ENCODE peak calls at places on chromosomes 12 and 14, in ten cellular contexts. Z is stimulated activated CD4-positive, alpha-beta T cell treated with anti-CD3 and anti-CD28 coated beads, TNF-alpha, amount 100 ng/mL, for 1 hour; Q is RCC 7860; H is neural progenitor cell; M is nucleus accumbens; V is GM19239; N is stimulated activated CD8-positive, alpha-beta memory T cell treated with anti-CD3 and anti-CD28 coated beads, Interleukin-7, amount 100 ng/mL, for 1 hour; D is Right ventricle myocardium superior; A is Daoy; K is ureter. J is an unnamed sample.

GRCh38 chr12:58584885-58585284 is 335.4 kb downstream of the LRIG3 start:
- DNase-seq in Z (no peak), Q (no peak), H (no peak), M (no peak), V (no peak), N (no peak), D (no peak), A (no peak), K (no peak), J (no peak)

GRCh38 chr14:75831455-75831854 is 150.3 kb downstream of the TGFB3 start:
- DNase-seq in Z (no peak), Q (no peak), H (no peak), M (no peak), V (no peak), N (no peak), D (peak), A (peak), K (peak), J (no peak)

GRCh38 chr12:94712852-94713545 is 62.6 kb upstream of the TMCC3 start:
- DNase-seq in Z (no peak), Q (no peak), H (no peak), M (no peak), V (no peak), N (no peak), D (no peak), A (no peak), K (no peak), J (no peak)

GRCh38 chr12:94372379-94372930 is 87.2 kb downstream of the CEP83 start:
- DNase-seq in Z (no peak), Q (no peak), H (no peak), M (no peak), V (peak), N (no peak), D (no peak), A (no peak), K (no peak), J (peak)

GRCh38 chr14:90487031-90487430 is 90.2 kb downstream of the CALM1 start:
- DNase-seq in Z (no peak), Q (no peak), H (no peak), M (no peak), V (no peak), N (no peak), D (peak), A (peak), K (peak), J (no peak)

GRCh38 chr12:50788562-50788961 is 24.7 kb downstream of the ATF1 start:
- DNase-seq in Z (no peak), Q (no peak), H (no peak), M (no peak), V (no peak), N (no peak), D (no peak), A (no peak), K (no peak), J (no peak)

GRCh38 chr14:84826349-84826748 is 703.6 kb upstream of the FLRT2 start:
- DNase-seq in Z (no peak), Q (no peak), H (no peak), M (no peak), V (no peak), N (no peak), D (no peak), A (no peak), K (no peak), J (no peak)

GRCh38 chr14:64035143-64035542 is 182.3 kb downstream of the SYNE2 start:
- DNase-seq in Z (no peak), Q (no peak), H (no peak), M (no peak), V (no peak), N (no peak), D (no peak), A (no peak), K (no peak), J (no peak)

GRCh38 chr12:92745874-92746553 is 43.2 kb downstream of the PLEKHG7 start:
- DNase-seq in Z (no peak), Q (peak), H (no peak), M (peak), V (no peak), N (no peak), D (peak), A (peak), K (peak), J (no peak)

GRCh38 chr14:93269341-93270068 is 62.4 kb downstream of the UBR7 start:
- DNase-seq in Z (no peak), Q (peak), H (peak), M (peak), V (no peak), N (no peak), D (no peak), A (peak), K (no peak), J (no peak)

J was measured in GM12878.